ENCODE peak calls at places on chromosomes 3 and 15, in four cellular contexts. One of them, this sample, is unnamed.

GRCh38 chr3:114770874-114771273 is 376.2 kb downstream of the ZBTB20 start:
- DNase-seq in kidney tubule cell: no peak
- DNase-seq in heart left ventricle: no peak
- DNase-seq in MCF 10A: peak; percentile 52
- DNase-seq in this sample: no peak

GRCh38 chr3:150355581-150355980 is 52.5 kb upstream of the TSC22D2 start:
- DNase-seq in kidney tubule cell: no peak
- DNase-seq in heart left ventricle: no peak
- DNase-seq in MCF 10A: no peak
- DNase-seq in this sample: no peak

GRCh38 chr3:171156455-171157005 is 130.0 kb upstream of the SLC2A2 start:
- DNase-seq in kidney tubule cell: peak; percentile 74
- DNase-seq in heart left ventricle: peak; percentile 39
- DNase-seq in MCF 10A: no peak
- DNase-seq in this sample: no peak

GRCh38 chr3:27134165-27134796 is 234.9 kb downstream of the NEK10 start:
- DNase-seq in kidney tubule cell: peak; percentile 66
- DNase-seq in heart left ventricle: peak; percentile 53
- DNase-seq in MCF 10A: peak; percentile 80
- DNase-seq in this sample: peak; percentile 18

GRCh38 chr15:38554354-38554753 is 10.3 kb downstream of the RASGRP1 start:
- DNase-seq in kidney tubule cell: peak; percentile 88
- DNase-seq in heart left ventricle: no peak
- DNase-seq in MCF 10A: no peak
- DNase-seq in this sample: no peak

GRCh38 chr3:63351159-63352007 is 73.3 kb downstream of the SYNPR start:
- DNase-seq in kidney tubule cell: peak; percentile 66
- DNase-seq in heart left ventricle: no peak
- DNase-seq in MCF 10A: peak; percentile 73
- DNase-seq in this sample: peak; percentile 26

GRCh38 chr3:45546636-45547201 is 47.8 kb upstream of the LIMD1 start:
- DNase-seq in kidney tubule cell: no peak
- DNase-seq in heart left ventricle: no peak
- DNase-seq in MCF 10A: peak; percentile 37
- DNase-seq in this sample: no peak

GRCh38 chr3:118262800-118263402 is 771.7 kb downstream of the IGSF11 start:
- DNase-seq in kidney tubule cell: no peak
- DNase-seq in heart left ventricle: no peak
- DNase-seq in MCF 10A: peak; percentile 71
- DNase-seq in this sample: no peak

GRCh38 chr3:120766576-120766975 is 24.0 kb downstream of the GTF2E1 start:
- DNase-seq in kidney tubule cell: no peak
- DNase-seq in heart left ventricle: no peak
- DNase-seq in MCF 10A: no peak
- DNase-seq in this sample: no peak

GRCh38 chr3:186985713-186986364 is 55.5 kb downstream of the ST6GAL1 start:
- DNase-seq in kidney tubule cell: no peak
- DNase-seq in heart left ventricle: no peak
- DNase-seq in MCF 10A: no peak
- DNase-seq in this sample: no peak

GRCh38 chr3:194577985-194578905 is 55.0 kb downstream of the TMEM44 start:
- DNase-seq in kidney tubule cell: peak; percentile 94
- DNase-seq in heart left ventricle: peak; percentile 40
- DNase-seq in MCF 10A: peak; percentile 81
- DNase-seq in this sample: no peak

GRCh38 chr3:183762304-183762703 is 63.1 kb downstream of the MAP6D1 start:
- DNase-seq in kidney tubule cell: no peak
- DNase-seq in heart left ventricle: no peak
- DNase-seq in MCF 10A: no peak
- DNase-seq in this sample: no peak

GRCh38 chr3:170368921-170369320 is 11.4 kb downstream of the SKIL start:
- DNase-seq in kidney tubule cell: no peak
- DNase-seq in heart left ventricle: no peak
- DNase-seq in MCF 10A: peak; percentile 10
- DNase-seq in this sample: no peak

GRCh38 chr15:96186105-96186504 is 144.4 kb upstream of the NR2F2 start:
- DNase-seq in kidney tubule cell: no peak
- DNase-seq in heart left ventricle: no peak
- DNase-seq in MCF 10A: no peak
- DNase-seq in this sample: no peak

GRCh38 chr15:68080783-68081182 is 26.7 kb downstream of the PIAS1 start:
- DNase-seq in kidney tubule cell: no peak
- DNase-seq in heart left ventricle: no peak
- DNase-seq in MCF 10A: no peak
- DNase-seq in this sample: no peak

GRCh38 chr15:62344806-62345539 is 179.9 kb upstream of the C2CD4B start:
- DNase-seq in kidney tubule cell: peak; percentile 82
- DNase-seq in heart left ventricle: peak; percentile 36
- DNase-seq in MCF 10A: peak; percentile 66
- DNase-seq in this sample: no peak

GRCh38 chr15:85689729-85690128 is 105.0 kb downstream of the KLHL25 start:
- DNase-seq in kidney tubule cell: peak; percentile 21
- DNase-seq in heart left ventricle: no peak
- DNase-seq in MCF 10A: no peak
- DNase-seq in this sample: peak; percentile 52